ENCODE peak calls at places on chromosomes 16 and 17, in five cellular contexts. W is esophagus squamous epithelium, K is SJCRH30, X is MM.1S, Y is RWPE2. P is an unnamed sample.

GRCh38 chr17:75540923-75541503 is 15.5 kb downstream of the LLGL2 start:
- DNase-seq in W (no peak), K (no peak), X (no peak), Y (no peak), P (no peak)

GRCh38 chr17:39364236-39365025 is 37.0 kb downstream of the FBXL20 start:
- DNase-seq in W (no peak), K (no peak), X (no peak), Y (no peak), P (no peak)

GRCh38 chr17:81057079-81057730 is 22.3 kb downstream of the BAIAP2 start:
- DNase-seq in W (no peak), K (no peak), X (no peak), Y (peak; percentile 88), P (no peak)

GRCh38 chr17:8192070-8192815 is 2.3 kb upstream of the BORCS6 start:
- DNase-seq in W (no peak), K (peak; percentile 74), X (peak; percentile 86), Y (peak; percentile 83), P (peak; percentile 96)

GRCh38 chr17:41659813-41660212 is 28.9 kb upstream of the EIF1 start:
- DNase-seq in W (no peak), K (no peak), X (no peak), Y (peak; percentile 49), P (no peak)

GRCh38 chr16:35506018-35506897 is 2046.8 kb downstream of the TP53TG3F start:
- DNase-seq in W (no peak), K (no peak), X (no peak), Y (no peak), P (no peak)

GRCh38 chr17:79838541-79839274 is 532 bp downstream of the CBX4 start:
- DNase-seq in W (no peak), K (peak; percentile 73), X (peak; percentile 43), Y (no peak), P (no peak)

GRCh38 chr16:55820615-55821014 is 12.3 kb downstream of the CES1 start:
- DNase-seq in W (no peak), K (no peak), X (no peak), Y (no peak), P (no peak)

GRCh38 chr17:29079433-29079832 is 36.5 kb downstream of the PIPOX start:
- DNase-seq in W (no peak), K (no peak), X (no peak), Y (no peak), P (no peak)

GRCh38 chr17:39979865-39980401 is 674 bp upstream of the PSMD3 start:
- DNase-seq in W (no peak), K (peak; percentile 47), X (peak; percentile 24), Y (no peak), P (no peak)

GRCh38 chr17:71432378-71433315 is 688.2 kb upstream of the SOX9 start:
- DNase-seq in W (no peak), K (no peak), X (no peak), Y (no peak), P (no peak)

GRCh38 chr16:10009691-10010090 is 172.5 kb downstream of the GRIN2A start:
- DNase-seq in W (no peak), K (no peak), X (peak; percentile 68), Y (no peak), P (no peak)

GRCh38 chr17:30188211-30188939 is 47.1 kb downstream of the SLC6A4 start:
- DNase-seq in W (no peak), K (no peak), X (no peak), Y (no peak), P (no peak)

GRCh38 chr16:72172105-72173034 is at the start of gene PMFBP1:
- DNase-seq in W (peak; percentile 11), K (peak; percentile 3), X (peak; percentile 88), Y (no peak), P (peak; percentile 72)

GRCh38 chr17:74728702-74729075 is 8.4 kb upstream of the RAB37 start:
- DNase-seq in W (no peak), K (no peak), X (no peak), Y (no peak), P (no peak)

GRCh38 chr17:68456529-68457167 is 648 bp downstream of the WIPI1 start:
- DNase-seq in W (no peak), K (peak; percentile 82), X (peak; percentile 36), Y (peak; percentile 88), P (peak; percentile 90)

GRCh38 chr16:28898266-28898665 is 20.0 kb downstream of the ATP2A1 start:
- DNase-seq in W (no peak), K (no peak), X (no peak), Y (no peak), P (no peak)

GRCh38 chr16:87203060-87203656 is 114.0 kb downstream of the C16orf95 start:
- DNase-seq in W (no peak), K (peak; percentile 39), X (peak; percentile 49), Y (no peak), P (no peak)

GRCh38 chr17:46949291-46950174 is 26.6 kb downstream of the GOSR2 start:
- DNase-seq in W (no peak), K (peak; percentile 68), X (no peak), Y (no peak), P (no peak)

GRCh38 chr17:65530985-65531507 is 30.4 kb downstream of the AXIN2 start:
- DNase-seq in W (no peak), K (peak; percentile 70), X (no peak), Y (no peak), P (no peak)

GRCh38 chr16:9525037-9525436 is 433.6 kb downstream of the HAPSTR1 start:
- DNase-seq in W (no peak), K (no peak), X (no peak), Y (no peak), P (no peak)

GRCh38 chr16:23072084-23072599 is 77.1 kb downstream of the USP31 start:
- DNase-seq in W (no peak), K (no peak), X (no peak), Y (peak; percentile 86), P (peak; percentile 84)

GRCh38 chr17:55295411-55296170 is 30.8 kb downstream of the HLF start:
- DNase-seq in W (no peak), K (peak; percentile 36), X (peak; percentile 46), Y (no peak), P (peak; percentile 75)

GRCh38 chr17:41937970-41938851 is 7.8 kb downstream of the ODAD4 start:
- DNase-seq in W (no peak), K (no peak), X (no peak), Y (no peak), P (no peak)

GRCh38 chr17:16363749-16364536 is 10.7 kb upstream of the CENPV start:
- DNase-seq in W (no peak), K (peak; percentile 90), X (peak; percentile 69), Y (no peak), P (peak; percentile 85)

GRCh38 chr16:50585331-50585776 is 37.2 kb downstream of the NKD1 start:
- DNase-seq in W (no peak), K (no peak), X (no peak), Y (no peak), P (peak; percentile 82)

GRCh38 chr17:32859857-32860525 is 16.9 kb downstream of the MYO1D start:
- DNase-seq in W (no peak), K (no peak), X (no peak), Y (no peak), P (no peak)

GRCh38 chr16:87054856-87055255 is 262.3 kb downstream of the C16orf95 start:
- DNase-seq in W (no peak), K (no peak), X (no peak), Y (no peak), P (no peak)

GRCh38 chr16:48378276-48378675 is 6.9 kb downstream of the SIAH1 start:
- DNase-seq in W (no peak), K (no peak), X (no peak), Y (no peak), P (no peak)

DNA sequence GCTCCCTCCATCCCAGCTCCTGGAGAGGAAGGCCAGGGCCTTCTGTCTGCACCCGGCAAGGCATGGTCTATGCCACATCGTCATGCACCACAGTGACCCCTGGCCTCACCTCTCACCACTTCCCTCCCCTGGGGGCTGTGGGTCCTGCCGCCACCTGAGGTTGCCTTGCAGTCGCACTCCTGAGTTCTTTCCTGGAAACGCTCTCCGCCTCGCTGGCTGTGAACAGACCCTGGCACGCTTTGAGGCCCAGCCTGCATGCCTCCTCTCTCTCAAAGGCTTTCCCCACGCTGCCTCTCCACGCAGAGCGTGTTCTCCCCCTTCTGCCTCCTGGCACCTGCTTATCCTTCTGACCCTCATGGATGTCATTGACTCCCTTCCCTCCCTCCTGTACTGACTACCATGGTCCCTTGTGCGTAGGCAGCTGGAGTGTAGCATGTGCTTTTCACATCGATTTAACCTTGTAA is 45.4 kb downstream of the SEC14L1 start:
- DNase-seq in W (no peak), K (peak; percentile 28), X (no peak), Y (no peak), P (no peak)
- H3K36me3 ChIP-seq in W (peaks cover 7% of the 10 kb centered on the region), K (no peaks in the 10 kb centered on the region), X (peaks cover 1% of the 10 kb centered on the region), Y (peaks cover 2% of the 10 kb centered on the region), P (peaks cover under 1% of the 10 kb centered on the region)

GRCh38 chr16:2457946-2458345 is 2.0 kb upstream of the TEDC2 start:
- DNase-seq in W (no peak), K (no peak), X (no peak), Y (no peak), P (no peak)
- H3K27ac ChIP-seq in W (no peak overlapping the region), K (no peak overlapping the region), X (no peak overlapping the region), Y (no peak overlapping the region), P (no peak overlapping the region)

DNA sequence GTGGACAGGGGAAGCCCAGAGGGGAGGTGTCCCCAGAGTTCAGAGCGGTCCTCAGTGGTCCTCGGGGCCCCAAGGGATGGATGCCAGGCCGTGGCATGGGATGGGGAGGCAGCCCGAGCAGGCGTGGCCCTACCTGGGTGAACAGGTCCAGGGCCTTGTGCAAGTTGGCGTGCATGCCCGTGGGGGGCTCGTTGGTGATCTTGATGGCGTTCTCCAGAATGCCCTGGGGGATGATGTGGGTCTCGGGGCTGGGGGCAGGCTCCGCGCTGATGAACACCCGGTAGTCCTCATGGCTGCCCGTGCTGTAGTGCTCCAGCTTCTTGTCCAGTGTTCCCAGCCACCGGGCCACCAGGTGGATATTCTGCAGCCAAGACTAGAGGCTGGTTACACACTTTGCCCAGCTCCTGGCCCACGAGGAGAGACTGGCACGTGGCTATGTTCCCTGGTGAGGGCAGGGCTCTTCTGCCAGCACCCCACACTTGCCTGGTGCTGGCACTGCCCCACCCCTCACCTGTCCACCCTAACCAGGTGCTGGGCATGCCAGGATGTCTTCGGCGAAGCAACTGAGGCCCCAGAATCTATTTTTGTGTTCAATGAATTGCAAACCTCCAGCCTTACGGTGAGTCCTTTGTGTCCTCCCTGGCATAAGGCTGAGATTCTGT is 59.2 kb downstream of the PGS1 start:
- DNase-seq in W (no peak), K (no peak), X (no peak), Y (peak; percentile 67), P (no peak)
- H3K36me3 ChIP-seq in W (no peaks in the 10 kb centered on the region), K (no peaks in the 10 kb centered on the region), X (no peaks in the 10 kb centered on the region), Y (no peaks in the 10 kb centered on the region), P (no peaks in the 10 kb centered on the region)

GRCh38 chr16:17369441-17369951 is 101.3 kb downstream of the XYLT1 start:
- DNase-seq in W (peak; percentile 32), K (no peak), X (peak; percentile 68), Y (no peak), P (no peak)

GRCh38 chr16:17370233-17371013 is 100.3 kb downstream of the XYLT1 start:
- DNase-seq in W (no peak), K (no peak), X (no peak), Y (no peak), P (no peak)

GRCh38 chr16:17372383-17372782 is 98.4 kb downstream of the XYLT1 start:
- DNase-seq in W (no peak), K (no peak), X (no peak), Y (no peak), P (no peak)

GRCh38 chr16:17368951-17369350 is 101.8 kb downstream of the XYLT1 start:
- DNase-seq in W (no peak), K (no peak), X (no peak), Y (no peak), P (no peak)

GRCh38 chr16:17371014-17371296 is 99.8 kb downstream of the XYLT1 start:
- DNase-seq in W (no peak), K (no peak), X (no peak), Y (no peak), P (no peak)
- H3K27ac ChIP-seq in W (no peak overlapping the region), K (no peak overlapping the region), X (no peak overlapping the region), Y (no peak overlapping the region), P (peak overlapping the region; percentile 70)